ENCODE peak calls at places on chromosomes 1 and 21, in nine cellular contexts. V is GM12891, Q is H54, K is adrenal gland, F is uterus, D is A549, H is breast epithelium, L is spleen, J is stomach. Y is an unnamed sample.

GRCh38 chr1:217493290-217493689 is 137.6 kb downstream of the GPATCH2 start:
- DNase-seq in Q (no peak), F (no peak), H (no peak), J (no peak), K (no peak), D (peak), V (no peak), L (no peak), Y (no peak)

GRCh38 chr1:226403522-226404034 is 4.3 kb downstream of the PARP1 start:
- DNase-seq in V (no peak), F (no peak), D (no peak), J (no peak), Q (peak), L (no peak), H (no peak), K (no peak), Y (peak)

GRCh38 chr1:168410464-168410863 is 129.8 kb downstream of the TBX19 start:
- DNase-seq in Q (no peak), D (no peak), L (no peak), F (no peak), K (no peak), V (no peak), J (no peak), H (no peak), Y (no peak)

GRCh38 chr1:78280626-78281025 is 210.1 kb upstream of the PTGFR start:
- DNase-seq in V (no peak), Q (no peak), F (no peak), K (no peak), D (no peak), L (no peak), H (no peak), J (no peak), Y (no peak)

GRCh38 chr1:71081697-71082080 is 854 bp upstream of the ZRANB2 start:
- DNase-seq in K (no peak), V (no peak), J (no peak), F (peak), H (no peak), D (no peak), L (peak), Q (no peak), Y (peak)

GRCh38 chr1:159302036-159302435 is at the start of gene FCER1A:
- DNase-seq in H (no peak), D (no peak), J (no peak), Q (no peak), K (no peak), L (no peak), F (no peak), V (no peak), Y (no peak)

GRCh38 chr1:65425697-65426096 is 5.2 kb downstream of the LEPR start:
- DNase-seq in L (no peak), J (no peak), Q (peak), V (no peak), D (peak), H (no peak), F (no peak), K (no peak), Y (no peak)

GRCh38 chr1:221162939-221163338 is 283.7 kb downstream of the HLX start:
- DNase-seq in H (no peak), K (no peak), F (no peak), J (no peak), D (no peak), V (no peak), Q (no peak), L (no peak), Y (no peak)

GRCh38 chr1:31705080-31705866 is 1.5 kb upstream of the COL16A1 start:
- DNase-seq in K (no peak), H (no peak), V (peak), J (peak), D (peak), Q (peak), F (peak), L (peak), Y (peak)

GRCh38 chr21:42862774-42863503 is 16.4 kb downstream of the WDR4 start:
- DNase-seq in J (peak), L (no peak), F (no peak), Q (no peak), D (peak), V (no peak), K (no peak), H (no peak), Y (no peak)

GRCh38 chr21:28253378-28253777 is 739.3 kb downstream of the LTN1 start:
- DNase-seq in Q (no peak), D (no peak), J (no peak), K (no peak), F (no peak), H (no peak), L (no peak), V (no peak), Y (no peak)

GRCh38 chr21:45328198-45329087 is 40.7 kb upstream of the POFUT2 start:
- DNase-seq in J (no peak), Q (no peak), K (no peak), L (peak), V (no peak), F (no peak), H (no peak), D (no peak), Y (no peak)

GRCh38 chr21:44377922-44378645 is 24.7 kb downstream of the TRPM2 start:
- DNase-seq in Q (no peak), L (no peak), V (no peak), J (no peak), K (peak), F (no peak), D (no peak), H (no peak), Y (no peak)

GRCh38 chr1:155192346-155193274 is 15.1 kb downstream of the THBS3 start:
- DNase-seq in V (no peak), K (no peak), L (no peak), J (peak), D (no peak), F (peak), Q (no peak), H (peak), Y (peak)

GRCh38 chr1:93846929-93847810 is 31.8 kb downstream of the DNTTIP2 start:
- DNase-seq in D (peak), H (peak), J (peak), L (peak), F (peak), K (peak), V (peak), Q (peak), Y (peak)

DNA sequence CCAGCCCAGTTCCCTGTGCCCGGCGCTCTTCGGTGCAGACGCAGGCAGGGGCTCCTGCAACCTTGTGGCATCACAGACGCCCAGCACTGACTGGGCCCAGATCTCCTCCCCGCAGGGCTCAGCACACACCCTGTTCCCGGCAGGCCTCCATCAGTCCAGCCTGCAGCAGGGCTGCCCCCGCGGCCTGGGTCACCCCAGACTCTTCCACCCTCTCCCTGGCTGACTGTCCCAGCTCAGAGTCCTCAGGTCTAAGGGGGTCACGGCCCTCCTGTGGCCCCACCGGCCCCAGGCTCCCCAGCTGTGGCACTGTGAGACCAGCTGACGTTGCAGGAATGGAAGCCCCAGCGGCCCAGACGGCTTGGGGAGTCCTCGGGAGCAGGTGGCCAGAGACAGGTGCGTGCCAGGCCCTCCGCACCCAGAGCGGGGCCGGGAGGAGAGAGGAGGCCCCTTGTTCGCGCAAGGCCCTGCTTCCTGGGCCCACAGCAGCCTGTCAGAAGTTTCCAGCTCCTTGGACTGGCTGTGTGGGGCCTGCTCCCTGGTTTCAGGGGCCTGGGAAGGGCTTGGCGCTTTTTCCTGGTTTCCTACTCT is 4.2 kb downstream of the B3GALT6 start:
- DNase-seq in L (no peak), H (no peak), V (no peak), Q (no peak), D (no peak), J (no peak), K (no peak), F (no peak), Y (no peak)
- TF ChIP-seq POLR2A in L (no peak), H (no peak), V (no peak), Q (no peak), D (no peak), J (no peak), K (no peak), F (no peak), Y (no peak)

DNA sequence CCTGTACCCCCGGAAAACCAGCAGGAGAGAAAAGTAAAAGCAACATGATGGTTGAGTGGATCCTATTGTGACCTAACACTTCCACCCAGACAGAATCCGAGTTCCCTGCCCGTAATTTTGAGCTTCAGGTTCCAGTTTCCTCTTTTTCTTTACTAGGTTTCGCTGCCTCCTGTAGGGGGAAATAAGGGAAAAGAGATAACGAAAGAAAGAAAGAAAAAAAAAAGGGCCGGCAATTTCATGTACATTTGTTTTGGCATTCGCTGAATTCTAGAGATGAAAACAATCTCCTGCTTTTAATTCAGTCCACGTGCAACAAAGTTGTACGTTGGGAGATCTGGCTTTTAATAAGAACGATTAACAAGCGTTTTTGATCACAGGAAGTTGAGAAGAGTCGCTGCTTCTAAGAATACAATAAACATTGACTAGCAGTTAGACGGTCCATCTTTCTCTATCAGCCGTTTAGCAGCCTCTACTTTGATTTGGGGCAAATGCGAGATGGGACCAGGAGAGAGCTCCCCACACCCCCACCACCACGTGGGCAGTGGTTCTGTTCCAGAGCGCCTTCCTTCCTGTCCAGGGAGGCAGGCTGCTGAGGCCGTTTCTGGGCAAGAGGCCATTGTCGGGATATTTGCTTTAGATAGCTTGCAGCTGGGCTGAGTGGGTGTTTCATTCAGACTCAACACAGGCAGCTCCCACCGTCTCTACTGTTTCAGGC is 155.9 kb upstream of the RUNX1 start:
- DNase-seq in D (no peak), Q (peak), K (peak), F (peak), H (no peak), V (no peak), J (peak), L (peak), Y (peak)
- TF ChIP-seq POLR2A in D (no peak), Q (peak), K (no peak), F (no peak), H (no peak), V (no peak), J (no peak), L (no peak), Y (no peak)

GRCh38 chr1:240687820-240688219 is 75.9 kb upstream of the GREM2 start:
- DNase-seq in F (no peak), D (no peak), K (no peak), V (no peak), H (no peak), J (no peak), L (no peak), Q (no peak), Y (no peak)
- TF ChIP-seq POLR2A in F (no peak), D (no peak), K (no peak), V (no peak), H (no peak), J (no peak), L (no peak), Q (no peak), Y (no peak)

GRCh38 chr1:21436488-21437340 is 3.2 kb upstream of the NBPF3 start:
- DNase-seq in K (no peak), V (no peak), Q (no peak), D (no peak), H (no peak), L (no peak), F (no peak), J (peak), Y (no peak)
- TF ChIP-seq POLR2A in K (no peak), V (no peak), Q (no peak), D (no peak), H (no peak), L (no peak), F (no peak), J (no peak), Y (no peak)

GRCh38 chr1:147897030-147897756 is 5.4 kb upstream of the GJA8 start:
- DNase-seq in D (no peak), V (no peak), H (no peak), K (peak), Q (no peak), J (no peak), F (no peak), L (no peak), Y (no peak)
- TF ChIP-seq POLR2A in D (no peak), V (no peak), H (no peak), K (no peak), Q (no peak), J (no peak), F (no peak), L (no peak), Y (no peak)

GRCh38 chr1:15584489-15585363 is at the start of gene AGMAT:
- DNase-seq in D (peak), J (peak), F (no peak), V (peak), K (peak), H (peak), L (peak), Q (no peak), Y (peak)
- TF ChIP-seq POLR2A in D (no peak), J (no peak), F (no peak), V (no peak), K (no peak), H (no peak), L (no peak), Q (no peak), Y (no peak)

GRCh38 chr1:236039736-236040670 is 24.9 kb downstream of the NID1 start:
- DNase-seq in D (no peak), Q (no peak), V (no peak), L (no peak), F (peak), J (no peak), K (no peak), H (no peak), Y (no peak)
- TF ChIP-seq POLR2A in D (no peak), Q (no peak), V (no peak), L (no peak), F (no peak), J (no peak), K (no peak), H (no peak), Y (no peak)

DNA sequence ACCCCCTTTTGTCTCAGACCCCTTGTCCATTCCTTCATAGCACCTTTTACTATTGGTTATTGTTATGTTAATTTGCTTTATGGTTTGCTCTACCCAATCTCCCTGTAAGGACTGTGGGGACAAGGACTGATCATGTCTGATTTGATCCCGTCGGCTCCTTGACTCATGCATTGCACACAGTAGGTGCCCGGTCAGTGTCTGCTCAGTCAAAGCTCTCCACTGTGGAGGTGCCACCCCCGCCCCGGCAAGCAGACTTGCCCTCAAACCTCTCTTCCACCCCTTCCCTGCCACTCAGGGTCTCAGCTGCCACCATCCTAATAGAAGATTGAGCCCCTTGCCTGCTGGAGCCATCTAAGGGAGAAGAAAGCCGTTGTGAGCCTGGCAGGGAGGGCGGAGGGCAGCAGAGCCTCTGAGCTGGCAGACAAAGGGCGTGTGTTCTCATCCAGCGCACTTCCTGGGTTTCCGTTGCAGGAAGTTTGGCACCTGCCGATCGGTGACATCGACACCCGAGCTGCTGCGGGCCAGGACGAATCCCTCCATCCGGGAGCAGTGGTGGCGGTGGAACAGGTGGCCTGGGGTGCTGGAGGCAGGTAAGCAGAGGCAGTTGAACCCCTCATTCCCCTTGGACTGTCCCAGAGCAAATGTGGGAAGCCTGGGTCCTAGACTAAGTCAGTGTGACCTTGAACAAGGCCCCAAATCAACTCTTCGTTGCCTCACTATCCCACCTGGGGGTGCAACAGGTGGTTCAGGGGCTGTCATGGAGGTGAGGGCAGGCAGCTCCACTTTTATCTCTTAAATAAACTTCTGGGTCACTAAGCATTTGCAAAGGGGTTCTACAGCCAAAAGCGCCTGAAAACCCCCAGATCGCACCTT is 2.2 kb upstream of the FBLIM1 start:
- DNase-seq in K (no peak), Q (peak), H (peak), V (no peak), D (no peak), L (no peak), J (peak), F (no peak), Y (no peak)
- TF ChIP-seq POLR2A in K (no peak), Q (no peak), H (no peak), V (no peak), D (no peak), L (no peak), J (peak), F (no peak), Y (no peak)

Y was measured in erythroblast.